ENCODE peak calls at places on chromosome 5, in seven cellular contexts. One of them, this sample, is unnamed.

GRCh38 chr5:171024084-171024483 is 162.3 kb downstream of the RANBP17 start:
- DNase-seq in kidney epithelial cell: no peak
- DNase-seq in activated CD4-positive, alpha-beta T cell treated with anti-CD3 and anti-CD28 coated beads, Interleukin-2, amount 50 U/mL, for 24 hours: no peak
- DNase-seq in kidney tubule cell: no peak
- DNase-seq in myocyte: no peak
- DNase-seq in astrocyte of the spinal cord: no peak
- DNase-seq in psoas muscle: no peak
- DNase-seq in this sample: no peak

GRCh38 chr5:107542831-107543231 is 127.9 kb downstream of the EFNA5 start:
- DNase-seq in kidney epithelial cell: peak; percentile 67
- DNase-seq in activated CD4-positive, alpha-beta T cell treated with anti-CD3 and anti-CD28 coated beads, Interleukin-2, amount 50 U/mL, for 24 hours: no peak
- DNase-seq in kidney tubule cell: peak; percentile 78
- DNase-seq in myocyte: peak; percentile 87
- DNase-seq in astrocyte of the spinal cord: peak; percentile 70
- DNase-seq in psoas muscle: peak; percentile 84
- DNase-seq in this sample: peak; percentile 59

GRCh38 chr5:39399135-39400036 is 25.4 kb downstream of the DAB2 start:
- DNase-seq in kidney epithelial cell: peak; percentile 94
- DNase-seq in activated CD4-positive, alpha-beta T cell treated with anti-CD3 and anti-CD28 coated beads, Interleukin-2, amount 50 U/mL, for 24 hours: no peak
- DNase-seq in kidney tubule cell: peak; percentile 96
- DNase-seq in myocyte: peak; percentile 92
- DNase-seq in astrocyte of the spinal cord: peak; percentile 98
- DNase-seq in psoas muscle: no peak
- DNase-seq in this sample: peak; percentile 92

GRCh38 chr5:14216902-14217301 is 73.8 kb downstream of the TRIO start:
- DNase-seq in kidney epithelial cell: no peak
- DNase-seq in activated CD4-positive, alpha-beta T cell treated with anti-CD3 and anti-CD28 coated beads, Interleukin-2, amount 50 U/mL, for 24 hours: no peak
- DNase-seq in kidney tubule cell: peak; percentile 84
- DNase-seq in myocyte: no peak
- DNase-seq in astrocyte of the spinal cord: no peak
- DNase-seq in psoas muscle: no peak
- DNase-seq in this sample: no peak

GRCh38 chr5:6910950-6911349 is 197.7 kb downstream of the TENT4A start:
- DNase-seq in kidney epithelial cell: no peak
- DNase-seq in activated CD4-positive, alpha-beta T cell treated with anti-CD3 and anti-CD28 coated beads, Interleukin-2, amount 50 U/mL, for 24 hours: no peak
- DNase-seq in kidney tubule cell: peak; percentile 10
- DNase-seq in myocyte: no peak
- DNase-seq in astrocyte of the spinal cord: no peak
- DNase-seq in psoas muscle: no peak
- DNase-seq in this sample: no peak

GRCh38 chr5:38780316-38780715 is 65.5 kb upstream of the OSMR start:
- DNase-seq in kidney epithelial cell: no peak
- DNase-seq in activated CD4-positive, alpha-beta T cell treated with anti-CD3 and anti-CD28 coated beads, Interleukin-2, amount 50 U/mL, for 24 hours: no peak
- DNase-seq in kidney tubule cell: no peak
- DNase-seq in myocyte: no peak
- DNase-seq in astrocyte of the spinal cord: peak; percentile 27
- DNase-seq in psoas muscle: no peak
- DNase-seq in this sample: no peak

GRCh38 chr5:19615661-19616060 is 372.3 kb downstream of the CDH18 start:
- DNase-seq in kidney epithelial cell: no peak
- DNase-seq in activated CD4-positive, alpha-beta T cell treated with anti-CD3 and anti-CD28 coated beads, Interleukin-2, amount 50 U/mL, for 24 hours: no peak
- DNase-seq in kidney tubule cell: no peak
- DNase-seq in myocyte: no peak
- DNase-seq in astrocyte of the spinal cord: peak; percentile 12
- DNase-seq in psoas muscle: no peak
- DNase-seq in this sample: no peak

GRCh38 chr5:58462623-58463230 is 2.8 kb upstream of the PLK2 start:
- DNase-seq in kidney epithelial cell: no peak
- DNase-seq in activated CD4-positive, alpha-beta T cell treated with anti-CD3 and anti-CD28 coated beads, Interleukin-2, amount 50 U/mL, for 24 hours: peak; percentile 40
- DNase-seq in kidney tubule cell: peak; percentile 81
- DNase-seq in myocyte: peak; percentile 80
- DNase-seq in astrocyte of the spinal cord: peak; percentile 74
- DNase-seq in psoas muscle: no peak
- DNase-seq in this sample: peak; percentile 74

GRCh38 chr5:122532035-122532434 is 220.0 kb downstream of the SNCAIP start:
- DNase-seq in kidney epithelial cell: no peak
- DNase-seq in activated CD4-positive, alpha-beta T cell treated with anti-CD3 and anti-CD28 coated beads, Interleukin-2, amount 50 U/mL, for 24 hours: no peak
- DNase-seq in kidney tubule cell: no peak
- DNase-seq in myocyte: no peak
- DNase-seq in astrocyte of the spinal cord: no peak
- DNase-seq in psoas muscle: no peak
- DNase-seq in this sample: no peak

GRCh38 chr5:543755-544674 is 19.8 kb upstream of the SLC9A3 start:
- DNase-seq in kidney epithelial cell: no peak
- DNase-seq in activated CD4-positive, alpha-beta T cell treated with anti-CD3 and anti-CD28 coated beads, Interleukin-2, amount 50 U/mL, for 24 hours: peak; percentile 18
- DNase-seq in kidney tubule cell: no peak
- DNase-seq in myocyte: peak; percentile 63
- DNase-seq in astrocyte of the spinal cord: no peak
- DNase-seq in psoas muscle: peak; percentile 41
- DNase-seq in this sample: no peak

GRCh38 chr5:175306381-175306780 is 137.6 kb downstream of the DRD1 start:
- DNase-seq in kidney epithelial cell: no peak
- DNase-seq in activated CD4-positive, alpha-beta T cell treated with anti-CD3 and anti-CD28 coated beads, Interleukin-2, amount 50 U/mL, for 24 hours: no peak
- DNase-seq in kidney tubule cell: no peak
- DNase-seq in myocyte: no peak
- DNase-seq in astrocyte of the spinal cord: no peak
- DNase-seq in psoas muscle: no peak
- DNase-seq in this sample: no peak

GRCh38 chr5:69527128-69527745 is 32.8 kb upstream of the GTF2H2C start:
- DNase-seq in kidney epithelial cell: no peak
- DNase-seq in activated CD4-positive, alpha-beta T cell treated with anti-CD3 and anti-CD28 coated beads, Interleukin-2, amount 50 U/mL, for 24 hours: no peak
- DNase-seq in kidney tubule cell: no peak
- DNase-seq in myocyte: no peak
- DNase-seq in astrocyte of the spinal cord: no peak
- DNase-seq in psoas muscle: no peak
- DNase-seq in this sample: no peak

GRCh38 chr5:21711854-21712752 is 1141.0 kb downstream of the CDH12 start:
- DNase-seq in kidney epithelial cell: no peak
- DNase-seq in activated CD4-positive, alpha-beta T cell treated with anti-CD3 and anti-CD28 coated beads, Interleukin-2, amount 50 U/mL, for 24 hours: no peak
- DNase-seq in kidney tubule cell: peak; percentile 28
- DNase-seq in myocyte: no peak
- DNase-seq in astrocyte of the spinal cord: no peak
- DNase-seq in psoas muscle: no peak
- DNase-seq in this sample: no peak

GRCh38 chr5:139676951-139677367 is 28.8 kb downstream of the CXXC5 start:
- DNase-seq in kidney epithelial cell: no peak
- DNase-seq in activated CD4-positive, alpha-beta T cell treated with anti-CD3 and anti-CD28 coated beads, Interleukin-2, amount 50 U/mL, for 24 hours: no peak
- DNase-seq in kidney tubule cell: peak; percentile 55
- DNase-seq in myocyte: no peak
- DNase-seq in astrocyte of the spinal cord: no peak
- DNase-seq in psoas muscle: no peak
- DNase-seq in this sample: no peak

GRCh38 chr5:168227973-168228615 is 63.4 kb upstream of the WWC1 start:
- DNase-seq in kidney epithelial cell: no peak
- DNase-seq in activated CD4-positive, alpha-beta T cell treated with anti-CD3 and anti-CD28 coated beads, Interleukin-2, amount 50 U/mL, for 24 hours: no peak
- DNase-seq in kidney tubule cell: no peak
- DNase-seq in myocyte: no peak
- DNase-seq in astrocyte of the spinal cord: no peak
- DNase-seq in psoas muscle: no peak
- DNase-seq in this sample: no peak

GRCh38 chr5:91150189-91150588 is 232.9 kb downstream of the ARRDC3 start:
- DNase-seq in kidney epithelial cell: no peak
- DNase-seq in activated CD4-positive, alpha-beta T cell treated with anti-CD3 and anti-CD28 coated beads, Interleukin-2, amount 50 U/mL, for 24 hours: no peak
- DNase-seq in kidney tubule cell: peak; percentile 85
- DNase-seq in myocyte: no peak
- DNase-seq in astrocyte of the spinal cord: no peak
- DNase-seq in psoas muscle: no peak
- DNase-seq in this sample: no peak

GRCh38 chr5:14226992-14227391 is 83.8 kb downstream of the TRIO start:
- DNase-seq in kidney epithelial cell: no peak
- DNase-seq in activated CD4-positive, alpha-beta T cell treated with anti-CD3 and anti-CD28 coated beads, Interleukin-2, amount 50 U/mL, for 24 hours: no peak
- DNase-seq in kidney tubule cell: peak; percentile 73
- DNase-seq in myocyte: no peak
- DNase-seq in astrocyte of the spinal cord: no peak
- DNase-seq in psoas muscle: no peak
- DNase-seq in this sample: no peak

GRCh38 chr5:59134770-59135169 is 551.9 kb downstream of the RAB3C start:
- DNase-seq in kidney epithelial cell: no peak
- DNase-seq in activated CD4-positive, alpha-beta T cell treated with anti-CD3 and anti-CD28 coated beads, Interleukin-2, amount 50 U/mL, for 24 hours: no peak
- DNase-seq in kidney tubule cell: no peak
- DNase-seq in myocyte: no peak
- DNase-seq in astrocyte of the spinal cord: no peak
- DNase-seq in psoas muscle: no peak
- DNase-seq in this sample: no peak

GRCh38 chr5:1352231-1352825 is 7.4 kb upstream of the CLPTM1L start:
- DNase-seq in kidney epithelial cell: no peak
- DNase-seq in activated CD4-positive, alpha-beta T cell treated with anti-CD3 and anti-CD28 coated beads, Interleukin-2, amount 50 U/mL, for 24 hours: no peak
- DNase-seq in kidney tubule cell: no peak
- DNase-seq in myocyte: no peak
- DNase-seq in astrocyte of the spinal cord: no peak
- DNase-seq in psoas muscle: no peak
- DNase-seq in this sample: no peak

GRCh38 chr5:77086611-77087483 is at the start of gene ZBED3:
- DNase-seq in kidney epithelial cell: peak; percentile 79
- DNase-seq in activated CD4-positive, alpha-beta T cell treated with anti-CD3 and anti-CD28 coated beads, Interleukin-2, amount 50 U/mL, for 24 hours: no peak
- DNase-seq in kidney tubule cell: peak; percentile 79
- DNase-seq in myocyte: peak; percentile 82
- DNase-seq in astrocyte of the spinal cord: peak; percentile 89
- DNase-seq in psoas muscle: peak; percentile 66
- DNase-seq in this sample: peak; percentile 67

GRCh38 chr5:135242496-135243193 is 156.4 kb downstream of the MACROH2A1 start:
- DNase-seq in kidney epithelial cell: no peak
- DNase-seq in activated CD4-positive, alpha-beta T cell treated with anti-CD3 and anti-CD28 coated beads, Interleukin-2, amount 50 U/mL, for 24 hours: no peak
- DNase-seq in kidney tubule cell: no peak
- DNase-seq in myocyte: peak; percentile 70
- DNase-seq in astrocyte of the spinal cord: peak; percentile 43
- DNase-seq in psoas muscle: peak; percentile 66
- DNase-seq in this sample: no peak

GRCh38 chr5:149801307-149801985 is 71.3 kb downstream of the PPARGC1B start:
- DNase-seq in kidney epithelial cell: no peak
- DNase-seq in activated CD4-positive, alpha-beta T cell treated with anti-CD3 and anti-CD28 coated beads, Interleukin-2, amount 50 U/mL, for 24 hours: no peak
- DNase-seq in kidney tubule cell: no peak
- DNase-seq in myocyte: no peak
- DNase-seq in astrocyte of the spinal cord: no peak
- DNase-seq in psoas muscle: no peak
- DNase-seq in this sample: no peak

This sample was measured in brain microvascular endothelial cell.